ENCODE peak calls at places on chromosomes 4 and X, in six cellular contexts. One of them, this sample, is unnamed.

GRCh38 chrX:71944369-71944768 is 33.7 kb downstream of the NHSL2 start:
- DNase-seq in neuronal stem cell: no peak
- DNase-seq in endothelial cell of umbilical vein: no peak
- DNase-seq in epithelial cell of prostate: no peak
- DNase-seq in tibial nerve: no peak
- DNase-seq in uterus: no peak
- DNase-seq in this sample: no peak

GRCh38 chrX:53716328-53717088 is 30.0 kb upstream of the HUWE1 start:
- DNase-seq in epithelial cell of prostate: peak
- DNase-seq in tibial nerve: no peak
- DNase-seq in uterus: no peak
- DNase-seq in neuronal stem cell: no peak
- DNase-seq in endothelial cell of umbilical vein: peak
- DNase-seq in this sample: no peak

GRCh38 chr4:87060957-87061356 is 126.1 kb downstream of the AFF1 start:
- DNase-seq in endothelial cell of umbilical vein: no peak
- DNase-seq in neuronal stem cell: no peak
- DNase-seq in epithelial cell of prostate: peak
- DNase-seq in tibial nerve: no peak
- DNase-seq in uterus: no peak
- DNase-seq in this sample: no peak

GRCh38 chr4:106287353-106287969 is 28.5 kb downstream of the TBCK start:
- DNase-seq in tibial nerve: no peak
- DNase-seq in epithelial cell of prostate: peak
- DNase-seq in endothelial cell of umbilical vein: peak
- DNase-seq in uterus: no peak
- DNase-seq in neuronal stem cell: no peak
- DNase-seq in this sample: no peak

GRCh38 chr4:43394976-43395375 is 502.5 kb downstream of the GRXCR1 start:
- DNase-seq in tibial nerve: no peak
- DNase-seq in uterus: no peak
- DNase-seq in neuronal stem cell: no peak
- DNase-seq in endothelial cell of umbilical vein: no peak
- DNase-seq in epithelial cell of prostate: no peak
- DNase-seq in this sample: no peak

GRCh38 chrX:123588723-123589122 is 144.1 kb downstream of the THOC2 start:
- DNase-seq in neuronal stem cell: no peak
- DNase-seq in uterus: no peak
- DNase-seq in endothelial cell of umbilical vein: no peak
- DNase-seq in epithelial cell of prostate: no peak
- DNase-seq in tibial nerve: no peak
- DNase-seq in this sample: no peak

GRCh38 chrX:41332988-41333743 is 796 bp upstream of the DDX3X start:
- DNase-seq in tibial nerve: peak
- DNase-seq in uterus: peak
- DNase-seq in endothelial cell of umbilical vein: peak
- DNase-seq in epithelial cell of prostate: peak
- DNase-seq in neuronal stem cell: peak
- DNase-seq in this sample: peak

GRCh38 chr4:140363558-140363957 is 9.9 kb upstream of the SCOC start:
- DNase-seq in tibial nerve: no peak
- DNase-seq in epithelial cell of prostate: no peak
- DNase-seq in endothelial cell of umbilical vein: no peak
- DNase-seq in neuronal stem cell: no peak
- DNase-seq in uterus: no peak
- DNase-seq in this sample: no peak

GRCh38 chr4:7041851-7042696 is 1.1 kb upstream of the TADA2B start:
- DNase-seq in epithelial cell of prostate: no peak
- DNase-seq in uterus: peak
- DNase-seq in endothelial cell of umbilical vein: no peak
- DNase-seq in tibial nerve: peak
- DNase-seq in neuronal stem cell: no peak
- DNase-seq in this sample: peak

GRCh38 chr4:14315129-14315528 is 687.2 kb upstream of the CPEB2 start:
- DNase-seq in neuronal stem cell: no peak
- DNase-seq in tibial nerve: no peak
- DNase-seq in epithelial cell of prostate: no peak
- DNase-seq in endothelial cell of umbilical vein: no peak
- DNase-seq in uterus: no peak
- DNase-seq in this sample: no peak

GRCh38 chr4:94925764-94926347 is 168.1 kb downstream of the BMPR1B start:
- DNase-seq in endothelial cell of umbilical vein: no peak
- DNase-seq in epithelial cell of prostate: no peak
- DNase-seq in neuronal stem cell: no peak
- DNase-seq in uterus: no peak
- DNase-seq in tibial nerve: no peak
- DNase-seq in this sample: no peak

GRCh38 chr4:1403591-1404572 is 2.4 kb downstream of the NKX1-1 start:
- DNase-seq in tibial nerve: no peak
- DNase-seq in epithelial cell of prostate: no peak
- DNase-seq in uterus: peak
- DNase-seq in neuronal stem cell: no peak
- DNase-seq in endothelial cell of umbilical vein: no peak
- DNase-seq in this sample: no peak

GRCh38 chrX:139881572-139881971 is 51.3 kb downstream of the ATP11C start:
- DNase-seq in endothelial cell of umbilical vein: peak
- DNase-seq in epithelial cell of prostate: no peak
- DNase-seq in uterus: no peak
- DNase-seq in tibial nerve: no peak
- DNase-seq in neuronal stem cell: no peak
- DNase-seq in this sample: no peak

GRCh38 chr4:70158576-70158975 is 4.5 kb downstream of the PRR27 start:
- DNase-seq in uterus: no peak
- DNase-seq in epithelial cell of prostate: no peak
- DNase-seq in endothelial cell of umbilical vein: no peak
- DNase-seq in neuronal stem cell: no peak
- DNase-seq in tibial nerve: no peak
- DNase-seq in this sample: no peak

GRCh38 chr4:2263701-2264321 is 1.9 kb upstream of the MXD4 start:
- DNase-seq in tibial nerve: no peak
- DNase-seq in endothelial cell of umbilical vein: no peak
- DNase-seq in epithelial cell of prostate: no peak
- DNase-seq in uterus: no peak
- DNase-seq in neuronal stem cell: no peak
- DNase-seq in this sample: no peak

GRCh38 chr4:3345384-3345783 is 52.6 kb downstream of the RGS12 start:
- DNase-seq in endothelial cell of umbilical vein: no peak
- DNase-seq in tibial nerve: no peak
- DNase-seq in epithelial cell of prostate: no peak
- DNase-seq in uterus: no peak
- DNase-seq in neuronal stem cell: no peak
- DNase-seq in this sample: no peak

GRCh38 chr4:170651786-170652185 is 562.0 kb upstream of the AADAT start:
- DNase-seq in uterus: no peak
- DNase-seq in epithelial cell of prostate: no peak
- DNase-seq in tibial nerve: no peak
- DNase-seq in neuronal stem cell: no peak
- DNase-seq in endothelial cell of umbilical vein: no peak
- DNase-seq in this sample: no peak

GRCh38 chr4:165505991-165506779 is 127.4 kb downstream of the CPE start:
- DNase-seq in tibial nerve: no peak
- DNase-seq in neuronal stem cell: no peak
- DNase-seq in endothelial cell of umbilical vein: no peak
- DNase-seq in epithelial cell of prostate: peak
- DNase-seq in uterus: no peak
- DNase-seq in this sample: no peak

GRCh38 chr4:54093609-54094240 is 6.2 kb upstream of the GSX2 start:
- DNase-seq in uterus: no peak
- DNase-seq in neuronal stem cell: no peak
- DNase-seq in endothelial cell of umbilical vein: no peak
- DNase-seq in tibial nerve: no peak
- DNase-seq in epithelial cell of prostate: no peak
- DNase-seq in this sample: no peak

GRCh38 chrX:85326234-85327059 is 53.0 kb downstream of the POF1B start:
- DNase-seq in neuronal stem cell: no peak
- DNase-seq in uterus: no peak
- DNase-seq in endothelial cell of umbilical vein: no peak
- DNase-seq in tibial nerve: no peak
- DNase-seq in epithelial cell of prostate: no peak
- DNase-seq in this sample: no peak

GRCh38 chr4:76301068-76301774 is 5.3 kb upstream of the STBD1 start:
- DNase-seq in epithelial cell of prostate: peak
- DNase-seq in neuronal stem cell: no peak
- DNase-seq in uterus: no peak
- DNase-seq in endothelial cell of umbilical vein: no peak
- DNase-seq in tibial nerve: no peak
- DNase-seq in this sample: no peak

GRCh38 chrX:42290608-42291007 is 367.3 kb upstream of the CASK start:
- DNase-seq in endothelial cell of umbilical vein: peak
- DNase-seq in tibial nerve: no peak
- DNase-seq in epithelial cell of prostate: no peak
- DNase-seq in uterus: no peak
- DNase-seq in neuronal stem cell: no peak
- DNase-seq in this sample: no peak

GRCh38 chr4:53619431-53619830 is 28.1 kb upstream of the LNX1 start:
- DNase-seq in neuronal stem cell: no peak
- DNase-seq in endothelial cell of umbilical vein: no peak
- DNase-seq in uterus: no peak
- DNase-seq in epithelial cell of prostate: no peak
- DNase-seq in tibial nerve: no peak
- DNase-seq in this sample: no peak

GRCh38 chr4:17013382-17014006 is 115.0 kb upstream of the LDB2 start:
- DNase-seq in epithelial cell of prostate: no peak
- DNase-seq in tibial nerve: no peak
- DNase-seq in neuronal stem cell: no peak
- DNase-seq in endothelial cell of umbilical vein: peak
- DNase-seq in uterus: no peak
- DNase-seq in this sample: no peak

GRCh38 chr4:120765271-120765985 is 157.1 kb downstream of the PRDM5 start:
- DNase-seq in epithelial cell of prostate: no peak
- DNase-seq in neuronal stem cell: no peak
- DNase-seq in tibial nerve: no peak
- DNase-seq in endothelial cell of umbilical vein: no peak
- DNase-seq in uterus: no peak
- DNase-seq in this sample: no peak

GRCh38 chr4:113049421-113050355 is at the start of gene ANK2:
- DNase-seq in epithelial cell of prostate: no peak
- DNase-seq in neuronal stem cell: peak
- DNase-seq in uterus: no peak
- DNase-seq in endothelial cell of umbilical vein: no peak
- DNase-seq in tibial nerve: no peak
- DNase-seq in this sample: peak

GRCh38 chr4:108651068-108651794 is 832 bp downstream of the OSTC start:
- DNase-seq in tibial nerve: no peak
- DNase-seq in epithelial cell of prostate: no peak
- DNase-seq in neuronal stem cell: peak
- DNase-seq in endothelial cell of umbilical vein: peak
- DNase-seq in uterus: no peak
- DNase-seq in this sample: no peak

GRCh38 chrX:113929004-113929403 is 654.9 kb upstream of the HTR2C start:
- DNase-seq in tibial nerve: no peak
- DNase-seq in epithelial cell of prostate: peak
- DNase-seq in endothelial cell of umbilical vein: peak
- DNase-seq in neuronal stem cell: peak
- DNase-seq in uterus: no peak
- DNase-seq in this sample: no peak

GRCh38 chr4:113684534-113685091 is 76.9 kb downstream of the CAMK2D start:
- DNase-seq in uterus: peak
- DNase-seq in epithelial cell of prostate: no peak
- DNase-seq in tibial nerve: no peak
- DNase-seq in neuronal stem cell: no peak
- DNase-seq in endothelial cell of umbilical vein: no peak
- DNase-seq in this sample: peak

GRCh38 chrX:46687619-46688018 is 71.3 kb downstream of the SLC9A7 start:
- DNase-seq in endothelial cell of umbilical vein: no peak
- DNase-seq in tibial nerve: no peak
- DNase-seq in neuronal stem cell: no peak
- DNase-seq in uterus: no peak
- DNase-seq in epithelial cell of prostate: no peak
- DNase-seq in this sample: no peak

GRCh38 chr4:159042097-159042605 is 60.7 kb upstream of the RAPGEF2 start:
- DNase-seq in endothelial cell of umbilical vein: peak
- DNase-seq in neuronal stem cell: no peak
- DNase-seq in uterus: no peak
- DNase-seq in tibial nerve: no peak
- DNase-seq in epithelial cell of prostate: no peak
- DNase-seq in this sample: no peak
- H3K27ac ChIP-seq in endothelial cell of umbilical vein: no peak
- H3K27ac ChIP-seq in neuronal stem cell: no peak
- H3K27ac ChIP-seq in uterus: no peak
- H3K27ac ChIP-seq in tibial nerve: no peak
- H3K27ac ChIP-seq in epithelial cell of prostate: no peak
- H3K27ac ChIP-seq in this sample: no peak

GRCh38 chrX:150647331-150647730 is 45.9 kb upstream of the MTMR1 start:
- DNase-seq in endothelial cell of umbilical vein: peak
- DNase-seq in neuronal stem cell: peak
- DNase-seq in tibial nerve: no peak
- DNase-seq in uterus: no peak
- DNase-seq in epithelial cell of prostate: no peak
- DNase-seq in this sample: no peak

GRCh38 chrX:150648296-150648940 is 44.8 kb upstream of the MTMR1 start:
- DNase-seq in endothelial cell of umbilical vein: peak
- DNase-seq in neuronal stem cell: no peak
- DNase-seq in uterus: no peak
- DNase-seq in epithelial cell of prostate: no peak
- DNase-seq in tibial nerve: no peak
- DNase-seq in this sample: no peak

GRCh38 chrX:150643958-150644357 is 49.2 kb upstream of the MTMR1 start:
- DNase-seq in epithelial cell of prostate: no peak
- DNase-seq in tibial nerve: no peak
- DNase-seq in uterus: no peak
- DNase-seq in neuronal stem cell: no peak
- DNase-seq in endothelial cell of umbilical vein: no peak
- DNase-seq in this sample: no peak

GRCh38 chrX:150649096-150649870 is 43.9 kb upstream of the MTMR1 start:
- DNase-seq in endothelial cell of umbilical vein: peak
- DNase-seq in epithelial cell of prostate: no peak
- DNase-seq in tibial nerve: no peak
- DNase-seq in uterus: peak
- DNase-seq in neuronal stem cell: no peak
- DNase-seq in this sample: no peak
- H3K27ac ChIP-seq in endothelial cell of umbilical vein: peak
- H3K27ac ChIP-seq in epithelial cell of prostate: no peak
- H3K27ac ChIP-seq in tibial nerve: peak
- H3K27ac ChIP-seq in uterus: peak
- H3K27ac ChIP-seq in neuronal stem cell: no peak
- H3K27ac ChIP-seq in this sample: no peak

DNA sequence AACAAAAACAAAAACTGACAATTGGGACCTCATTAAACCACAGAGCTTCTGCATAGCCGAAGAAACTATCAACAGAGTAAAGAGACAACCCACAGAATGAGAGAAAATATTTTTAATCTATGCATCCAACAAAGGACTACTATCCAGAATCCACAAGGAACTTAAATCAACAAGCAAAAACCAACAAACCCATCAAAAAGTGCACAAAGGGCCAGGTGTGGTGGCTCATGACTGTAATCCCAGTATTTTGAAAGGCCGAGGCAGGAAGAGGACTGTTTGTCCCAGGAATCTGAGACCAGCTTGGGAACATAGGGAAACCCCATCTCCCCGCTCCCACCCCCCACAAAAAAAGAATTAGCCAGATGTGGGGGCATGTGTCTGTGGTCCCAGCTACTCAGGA is 10.7 kb downstream of the C4orf51 start:
- DNase-seq in endothelial cell of umbilical vein: no peak
- DNase-seq in tibial nerve: no peak
- DNase-seq in uterus: no peak
- DNase-seq in epithelial cell of prostate: no peak
- DNase-seq in neuronal stem cell: no peak
- DNase-seq in this sample: no peak
- H3K27ac ChIP-seq in endothelial cell of umbilical vein: no peak
- H3K27ac ChIP-seq in tibial nerve: no peak
- H3K27ac ChIP-seq in uterus: no peak
- H3K27ac ChIP-seq in epithelial cell of prostate: no peak
- H3K27ac ChIP-seq in neuronal stem cell: no peak
- H3K27ac ChIP-seq in this sample: no peak

GRCh38 chrX:43970528-43970927 is 2.7 kb downstream of the NDP start:
- DNase-seq in epithelial cell of prostate: no peak
- DNase-seq in endothelial cell of umbilical vein: no peak
- DNase-seq in tibial nerve: no peak
- DNase-seq in uterus: no peak
- DNase-seq in neuronal stem cell: no peak
- DNase-seq in this sample: no peak
- H3K27ac ChIP-seq in epithelial cell of prostate: peak
- H3K27ac ChIP-seq in endothelial cell of umbilical vein: no peak
- H3K27ac ChIP-seq in tibial nerve: peak
- H3K27ac ChIP-seq in uterus: peak
- H3K27ac ChIP-seq in neuronal stem cell: no peak
- H3K27ac ChIP-seq in this sample: peak

This sample was measured in substantia nigra.